ENCODE peak calls at places on chromosome 22, in seven cellular contexts. K is Kasumi-1; M is AG04450; C is activated naive CD8-positive, alpha-beta T cell treated with anti-CD3 and anti-CD28 coated beads, Interleukin-2, amount 50 U/mL, for 24 hours; R is lower leg skin; I is NB4; Y is substantia nigra. O is an unnamed sample.
A peak's percentile ranks its signal among the peaks of the same experiment; 100 is the strongest.

GRCh38 chr22:23841736-23842404 is 3.1 kb upstream of the DERL3 start:
- DNase-seq in I (no peak), M (no peak), R (no peak), K (no peak), Y (no peak), C (no peak), O (no peak)

GRCh38 chr22:36765943-36766450 is 9.9 kb downstream of the IFT27 start:
- DNase-seq in I (no peak), K (no peak), R (no peak), M (peak; percentile 3), C (no peak), Y (no peak), O (no peak)

GRCh38 chr22:46061431-46062231 is 84.7 kb upstream of the WNT7B start:
- DNase-seq in I (no peak), R (no peak), K (no peak), Y (no peak), C (no peak), M (no peak), O (no peak)

GRCh38 chr22:43393132-43393844 is 18.5 kb upstream of the MPPED1 start:
- DNase-seq in I (no peak), C (no peak), Y (no peak), M (no peak), R (no peak), K (no peak), O (no peak)

GRCh38 chr22:28514314-28514713 is 165.3 kb downstream of the TTC28 start:
- DNase-seq in I (no peak), R (no peak), C (no peak), M (no peak), K (no peak), Y (no peak), O (no peak)

GRCh38 chr22:25482868-25483639 is 81.4 kb upstream of the GRK3 start:
- DNase-seq in Y (no peak), C (no peak), R (no peak), K (no peak), M (no peak), I (no peak), O (no peak)

GRCh38 chr22:44701824-44702478 is at the start of gene PRR5:
- DNase-seq in R (peak; percentile 67), C (peak; percentile 79), Y (peak; percentile 26), I (peak; percentile 78), K (peak; percentile 47), M (peak; percentile 81), O (no peak)

GRCh38 chr22:39989633-39990032 is 5.1 kb upstream of the FAM83F start:
- DNase-seq in M (no peak), K (no peak), R (no peak), Y (no peak), C (no peak), I (no peak), O (no peak)

GRCh38 chr22:31082606-31083376 is 1.7 kb downstream of the SMTN start:
- DNase-seq in M (no peak), K (peak; percentile 52), I (peak; percentile 71), C (peak; percentile 82), R (peak; percentile 42), Y (no peak), O (no peak)

GRCh38 chr22:38471237-38471636 is 3.3 kb downstream of the KDELR3 start:
- DNase-seq in Y (no peak), I (no peak), M (no peak), C (no peak), R (no peak), K (no peak), O (no peak)

GRCh38 chr22:49494555-49494954 is 333.1 kb downstream of the BRD1 start:
- DNase-seq in M (no peak), C (no peak), I (no peak), K (no peak), Y (no peak), R (no peak), O (no peak)

GRCh38 chr22:23240639-23241389 is 60.5 kb downstream of the BCR start:
- DNase-seq in C (peak; percentile 40), Y (no peak), I (peak; percentile 40), R (no peak), K (peak; percentile 38), M (no peak), O (peak; percentile 81)

GRCh38 chr22:33597274-33597985 is 322.8 kb downstream of the LARGE1 start:
- DNase-seq in K (no peak), C (no peak), M (no peak), R (no peak), Y (no peak), I (no peak), O (no peak)

GRCh38 chr22:24370426-24370825 is 57.0 kb upstream of the ADORA2A start:
- DNase-seq in C (no peak), M (no peak), K (no peak), Y (no peak), R (no peak), I (no peak), O (no peak)

GRCh38 chr22:45511847-45512261 is 9.2 kb downstream of the FBLN1 start:
- DNase-seq in C (no peak), M (peak; percentile 88), K (no peak), Y (no peak), R (peak; percentile 66), I (no peak), O (no peak)

GRCh38 chr22:37095113-37095512 is 14.4 kb downstream of the TMPRSS6 start:
- DNase-seq in C (peak; percentile 70), K (no peak), I (no peak), M (no peak), Y (no peak), R (no peak), O (no peak)

GRCh38 chr22:36510384-36510783 is 3.5 kb upstream of the FOXRED2 start:
- DNase-seq in Y (no peak), M (no peak), R (no peak), I (peak; percentile 51), K (no peak), C (no peak), O (no peak)

GRCh38 chr22:26621663-26622062 is at the start of gene CRYBA4:
- DNase-seq in R (no peak), Y (no peak), C (no peak), K (no peak), M (no peak), I (no peak), O (no peak)

GRCh38 chr22:41339823-41340222 is 38.5 kb downstream of the ZC3H7B start:
- DNase-seq in C (no peak), I (no peak), M (no peak), K (no peak), R (no peak), Y (no peak), O (no peak)

GRCh38 chr22:45995405-45996101 is 18.6 kb upstream of the WNT7B start:
- DNase-seq in K (no peak), M (no peak), C (no peak), Y (no peak), I (no peak), R (no peak), O (no peak)

GRCh38 chr22:45335021-45335818 is 25.5 kb downstream of the FAM118A start:
- DNase-seq in M (no peak), C (no peak), I (no peak), Y (no peak), R (no peak), K (no peak), O (no peak)

GRCh38 chr22:42791721-42792452 is 65.2 kb downstream of the ARFGAP3 start:
- DNase-seq in Y (no peak), I (no peak), M (no peak), R (no peak), C (no peak), K (no peak), O (no peak)

GRCh38 chr22:21449531-21450319 is 17.5 kb upstream of the TMEM191C start:
- DNase-seq in K (no peak), I (no peak), R (peak; percentile 4), M (no peak), Y (no peak), C (no peak), O (no peak)

GRCh38 chr22:40498454-40499186 is 128.2 kb downstream of the SGSM3 start:
- DNase-seq in K (no peak), M (peak; percentile 89), I (no peak), C (no peak), R (no peak), Y (no peak), O (no peak)

GRCh38 chr22:30553971-30554370 is 7.4 kb upstream of the SEC14L6 start:
- DNase-seq in I (no peak), C (no peak), Y (no peak), K (no peak), M (no peak), R (no peak), O (no peak)

GRCh38 chr22:24727218-24727851 is 47.2 kb downstream of the PIWIL3 start:
- DNase-seq in I (no peak), M (peak; percentile 74), R (no peak), K (no peak), Y (no peak), C (no peak), O (peak; percentile 84)

GRCh38 chr22:50671641-50672040 is 982 bp upstream of the SHANK3 start:
- DNase-seq in K (peak; percentile 56), R (no peak), M (no peak), I (no peak), C (no peak), Y (no peak), O (no peak)

GRCh38 chr22:40008726-40009125 is 14.0 kb downstream of the FAM83F start:
- DNase-seq in Y (no peak), I (no peak), K (no peak), C (no peak), R (no peak), M (no peak), O (no peak)

GRCh38 chr22:19235874-19236273 is 55.6 kb downstream of the CLTCL1 start:
- DNase-seq in M (no peak), R (no peak), C (no peak), K (no peak), I (no peak), Y (no peak), O (no peak)

GRCh38 chr22:46041642-46042041 is 64.7 kb upstream of the WNT7B start:
- DNase-seq in I (no peak), M (no peak), C (no peak), K (no peak), R (no peak), Y (no peak), O (no peak)

GRCh38 chr22:30036656-30037055 is 43.6 kb upstream of the HORMAD2 start:
- DNase-seq in Y (no peak), I (no peak), K (no peak), R (no peak), C (no peak), M (no peak), O (no peak)

GRCh38 chr22:27639180-27640086 is 162.1 kb downstream of the MN1 start:
- DNase-seq in Y (no peak), C (no peak), I (no peak), K (no peak), R (no peak), M (no peak), O (no peak)

GRCh38 chr22:33515733-33516297 is 404.5 kb downstream of the LARGE1 start:
- DNase-seq in M (no peak), I (no peak), K (no peak), Y (no peak), C (no peak), R (no peak), O (no peak)

GRCh38 chr22:39144101-39144815 is 8.2 kb downstream of the CBX7 start:
- DNase-seq in I (peak; percentile 43), Y (no peak), R (no peak), M (no peak), K (peak; percentile 55), C (peak; percentile 63), O (no peak)

GRCh38 chr22:45537734-45538181 is 35.1 kb downstream of the FBLN1 start:
- DNase-seq in K (no peak), R (peak; percentile 85), C (no peak), I (peak; percentile 11), M (peak; percentile 59), Y (peak; percentile 44), O (no peak)

GRCh38 chr22:22410121-22410520 is 98.4 kb downstream of the ZNF280B start:
- DNase-seq in M (no peak), C (peak; percentile 18), R (no peak), I (peak; percentile 90), K (peak; percentile 24), Y (peak; percentile 23), O (no peak)

GRCh38 chr22:42758929-42759629 is 38.4 kb upstream of the A4GALT start:
- DNase-seq in M (no peak), C (no peak), Y (no peak), R (no peak), I (no peak), K (no peak), O (no peak)

GRCh38 chr22:23495614-23496444 is 84.3 kb downstream of the IGLL1 start:
- DNase-seq in I (peak; percentile 33), C (no peak), R (no peak), M (no peak), Y (no peak), K (peak; percentile 28), O (no peak)

O was measured in pulmonary artery endothelial cell.